ENCODE peak calls at places on chromosomes 7 and 10, in four cellular contexts. G, L, H and R are unnamed samples.
A peak's percentile ranks its signal among the peaks of the same experiment; 100 is the strongest.

GRCh38 chr10:31578951-31579350 is 259.9 kb downstream of the ZEB1 start:
- DNase-seq in G (no peak), L (no peak), H (no peak), R (no peak)

GRCh38 chr10:114987995-114988394 is 50.0 kb downstream of the TRUB1 start:
- DNase-seq in G (peak; percentile 92), L (no peak), H (no peak), R (peak; percentile 2)

GRCh38 chr7:70710011-70710480 is 421.9 kb upstream of the GALNT17 start:
- DNase-seq in G (peak; percentile 76), L (no peak), H (no peak), R (peak; percentile 86)

GRCh38 chr7:123535517-123535916 is 1.1 kb upstream of the IQUB start:
- DNase-seq in G (no peak), L (no peak), H (peak; percentile 82), R (no peak)

GRCh38 chr7:85474234-85474633 is 287.4 kb upstream of the SEMA3D start:
- DNase-seq in G (peak; percentile 50), L (no peak), H (no peak), R (peak; percentile 20)

GRCh38 chr7:18610331-18610948 is 114.9 kb downstream of the HDAC9 start:
- DNase-seq in G (peak; percentile 28), L (no peak), H (no peak), R (peak; percentile 7)

GRCh38 chr7:44308741-44309270 is 16.6 kb downstream of the CAMK2B start:
- DNase-seq in G (no peak), L (no peak), H (peak; percentile 81), R (no peak)

GRCh38 chr7:82376739-82377138 is 66.8 kb downstream of the CACNA2D1 start:
- DNase-seq in G (no peak), L (no peak), H (no peak), R (no peak)

GRCh38 chr10:11551104-11551503 is 60.3 kb downstream of the USP6NL start:
- DNase-seq in G (no peak), L (no peak), H (no peak), R (no peak)

GRCh38 chr7:124201768-124202349 is 169.0 kb upstream of the TMEM229A start:
- DNase-seq in G (peak; percentile 41), L (no peak), H (no peak), R (peak; percentile 2)

GRCh38 chr10:110498982-110499795 is 1.5 kb downstream of the DUSP5 start:
- DNase-seq in G (peak; percentile 74), L (no peak), H (peak; percentile 87), R (peak; percentile 75)

GRCh38 chr7:77467453-77467852 is 51.3 kb upstream of the GSAP start:
- DNase-seq in G (no peak), L (peak; percentile 20), H (no peak), R (no peak)

GRCh38 chr7:54814401-54814800 is 55.4 kb upstream of the SEC61G start:
- DNase-seq in G (no peak), L (no peak), H (no peak), R (no peak)

GRCh38 chr7:79610301-79610700 is 156.8 kb upstream of the MAGI2 start:
- DNase-seq in G (peak; percentile 36), L (no peak), H (no peak), R (peak; percentile 41)

GRCh38 chr7:99112979-99113378 is 30.9 kb downstream of the SMURF1 start:
- DNase-seq in G (no peak), L (no peak), H (no peak), R (no peak)

GRCh38 chr10:28628184-28628893 is 49.0 kb upstream of the BAMBI start:
- DNase-seq in G (peak; percentile 79), L (peak; percentile 81), H (peak; percentile 94), R (peak; percentile 67)

GRCh38 chr7:101856488-101857357 is 39.3 kb downstream of the CUX1 start:
- DNase-seq in G (peak; percentile 88), L (peak; percentile 87), H (peak; percentile 94), R (peak; percentile 92)

GRCh38 chr10:90674461-90674860 is 183.4 kb downstream of the HTR7 start:
- DNase-seq in G (no peak), L (no peak), H (no peak), R (no peak)
- TF ChIP-seq CTCF in G (no peak), L (no peak), H (no peak), R (no peak)

GRCh38 chr7:151075662-151075971 is 5.0 kb downstream of the FASTK start:
- DNase-seq in G (no peak), L (no peak), H (no peak), R (no peak)
- TF ChIP-seq CTCF in G (no peak), L (no peak), H (no peak), R (no peak)

GRCh38 chr10:97081621-97082235 is 104.0 kb downstream of the SLIT1 start:
- DNase-seq in G (peak; percentile 50), L (no peak), H (no peak), R (peak; percentile 37)
- TF ChIP-seq CTCF in G (peak; percentile 85), L (peak; percentile 38), H (no peak), R (peak; percentile 87)

GRCh38 chr7:129825005-129825553 is 127.7 kb downstream of the UBE2H start:
- DNase-seq in G (no peak), L (peak; percentile 60), H (peak; percentile 90), R (peak; percentile 80)
- TF ChIP-seq CTCF in G (peak; percentile 19), L (no peak), H (no peak), R (peak; percentile 21)

GRCh38 chr10:6048281-6049030 is 13.7 kb downstream of the IL2RA start:
- DNase-seq in G (no peak), L (no peak), H (no peak), R (no peak)

GRCh38 chr10:6046458-6047325 is 15.5 kb downstream of the IL2RA start:
- DNase-seq in G (no peak), L (no peak), H (peak; percentile 45), R (no peak)

GRCh38 chr10:6047326-6047611 is 14.9 kb downstream of the IL2RA start:
- DNase-seq in G (no peak), L (no peak), H (peak; percentile 39), R (no peak)

GRCh38 chr10:6049031-6049400 is 13.2 kb downstream of the IL2RA start:
- DNase-seq in G (no peak), L (no peak), H (no peak), R (no peak)

DNA sequence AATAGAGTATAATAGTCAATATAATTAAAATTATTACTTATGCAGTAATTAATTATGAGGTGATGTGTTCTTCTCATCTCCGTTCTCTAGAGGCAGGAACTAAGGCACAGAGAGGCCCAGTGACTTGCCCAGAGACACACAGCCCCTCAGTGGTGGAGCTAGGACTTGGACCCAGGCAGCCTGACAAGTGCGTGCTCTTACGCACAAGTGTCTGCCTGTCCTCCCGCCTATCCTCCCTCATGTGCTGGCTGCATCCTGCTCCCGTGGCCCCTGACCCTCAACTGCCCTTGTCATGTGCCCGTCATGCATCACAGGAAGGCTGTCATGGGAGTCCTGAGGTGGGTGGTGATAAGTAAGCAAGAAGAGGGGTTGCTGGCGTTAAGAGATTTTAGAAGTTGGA is 14.3 kb downstream of the IL2RA start:
- DNase-seq in G (no peak), L (no peak), H (peak; percentile 70), R (no peak)
- TF ChIP-seq CTCF in G (no peak), L (no peak), H (no peak), R (no peak)

DNA sequence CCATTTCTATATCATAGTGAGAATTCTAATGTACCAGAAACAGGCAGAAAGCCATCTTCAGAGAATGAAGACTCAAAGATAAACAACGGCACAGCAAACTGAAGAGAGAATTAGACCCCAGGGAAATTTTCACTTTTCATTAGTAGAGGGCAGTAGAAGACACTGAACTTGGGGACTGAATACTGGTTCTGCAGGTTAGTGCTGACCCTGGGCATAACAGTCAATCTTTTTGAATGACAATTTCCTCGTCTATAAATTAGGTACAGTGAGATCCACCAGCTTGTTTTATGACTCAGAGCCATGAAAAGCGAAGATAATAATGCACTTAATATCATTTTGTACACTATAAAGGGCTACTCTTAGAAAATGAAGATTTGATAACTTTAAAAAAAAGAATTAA is 13.7 kb downstream of the FKBP14 start:
- DNase-seq in G (no peak), L (no peak), H (no peak), R (no peak)
- TF ChIP-seq CTCF in G (no peak), L (no peak), H (no peak), R (no peak)